ENCODE peak calls at places on chromosomes 4 and X, in four cellular contexts. One of them, this sample, is unnamed.

GRCh38 chr4:156677656-156678055 is 293.9 kb downstream of the PDGFC start:
- DNase-seq in A549: no peak
- DNase-seq in right lobe of liver: no peak
- DNase-seq in gastrocnemius medialis: no peak
- DNase-seq in this sample: no peak

GRCh38 chr4:118999919-119000318 is 111.3 kb downstream of the SYNPO2 start:
- DNase-seq in A549: no peak
- DNase-seq in gastrocnemius medialis: no peak
- DNase-seq in right lobe of liver: no peak
- DNase-seq in this sample: no peak

GRCh38 chr4:7358100-7358735 is 76.5 kb downstream of the PSAPL1 start:
- DNase-seq in A549: peak; percentile 73
- DNase-seq in gastrocnemius medialis: peak; percentile 61
- DNase-seq in right lobe of liver: no peak
- DNase-seq in this sample: no peak

GRCh38 chr4:24477919-24478318 is 106.4 kb downstream of the DHX15 start:
- DNase-seq in right lobe of liver: no peak
- DNase-seq in A549: no peak
- DNase-seq in gastrocnemius medialis: no peak
- DNase-seq in this sample: no peak

GRCh38 chr4:184893836-184894571 is 68.2 kb upstream of the ACSL1 start:
- DNase-seq in right lobe of liver: no peak
- DNase-seq in gastrocnemius medialis: no peak
- DNase-seq in A549: no peak
- DNase-seq in this sample: no peak

GRCh38 chrX:9102956-9103355 is 69.0 kb upstream of the FAM9B start:
- DNase-seq in A549: no peak
- DNase-seq in gastrocnemius medialis: no peak
- DNase-seq in right lobe of liver: no peak
- DNase-seq in this sample: no peak

GRCh38 chr4:89110541-89110985 is 770 bp upstream of the TIGD2 start:
- DNase-seq in gastrocnemius medialis: no peak
- DNase-seq in right lobe of liver: peak; percentile 26
- DNase-seq in A549: no peak
- DNase-seq in this sample: no peak

GRCh38 chr4:186790630-186791029 is 67.0 kb upstream of the FAT1 start:
- DNase-seq in A549: no peak
- DNase-seq in right lobe of liver: no peak
- DNase-seq in gastrocnemius medialis: no peak
- DNase-seq in this sample: no peak

GRCh38 chrX:144801786-144802185 is 445.5 kb upstream of the SPANXN1 start:
- DNase-seq in right lobe of liver: no peak
- DNase-seq in A549: no peak
- DNase-seq in gastrocnemius medialis: no peak
- DNase-seq in this sample: no peak

GRCh38 chr4:876780-877179 is 50.9 kb upstream of the CPLX1 start:
- DNase-seq in A549: no peak
- DNase-seq in gastrocnemius medialis: no peak
- DNase-seq in right lobe of liver: no peak
- DNase-seq in this sample: no peak

GRCh38 chrX:116204947-116205346 is 34.4 kb downstream of the AGTR2 start:
- DNase-seq in gastrocnemius medialis: no peak
- DNase-seq in A549: peak; percentile 11
- DNase-seq in right lobe of liver: no peak
- DNase-seq in this sample: peak; percentile 5

GRCh38 chr4:143260750-143261149 is 75.9 kb upstream of the GAB1 start:
- DNase-seq in right lobe of liver: no peak
- DNase-seq in gastrocnemius medialis: no peak
- DNase-seq in A549: no peak
- DNase-seq in this sample: no peak

GRCh38 chr4:143262838-143263237 is 73.8 kb upstream of the GAB1 start:
- DNase-seq in A549: no peak
- DNase-seq in gastrocnemius medialis: no peak
- DNase-seq in right lobe of liver: no peak
- DNase-seq in this sample: no peak
- H3K4me1 ChIP-seq in A549: no peaks in the 10 kb centered on the region
- H3K4me1 ChIP-seq in gastrocnemius medialis: no peaks in the 10 kb centered on the region
- H3K4me1 ChIP-seq in right lobe of liver: no peaks in the 10 kb centered on the region
- H3K4me1 ChIP-seq in this sample: no peaks in the 10 kb centered on the region

DNA sequence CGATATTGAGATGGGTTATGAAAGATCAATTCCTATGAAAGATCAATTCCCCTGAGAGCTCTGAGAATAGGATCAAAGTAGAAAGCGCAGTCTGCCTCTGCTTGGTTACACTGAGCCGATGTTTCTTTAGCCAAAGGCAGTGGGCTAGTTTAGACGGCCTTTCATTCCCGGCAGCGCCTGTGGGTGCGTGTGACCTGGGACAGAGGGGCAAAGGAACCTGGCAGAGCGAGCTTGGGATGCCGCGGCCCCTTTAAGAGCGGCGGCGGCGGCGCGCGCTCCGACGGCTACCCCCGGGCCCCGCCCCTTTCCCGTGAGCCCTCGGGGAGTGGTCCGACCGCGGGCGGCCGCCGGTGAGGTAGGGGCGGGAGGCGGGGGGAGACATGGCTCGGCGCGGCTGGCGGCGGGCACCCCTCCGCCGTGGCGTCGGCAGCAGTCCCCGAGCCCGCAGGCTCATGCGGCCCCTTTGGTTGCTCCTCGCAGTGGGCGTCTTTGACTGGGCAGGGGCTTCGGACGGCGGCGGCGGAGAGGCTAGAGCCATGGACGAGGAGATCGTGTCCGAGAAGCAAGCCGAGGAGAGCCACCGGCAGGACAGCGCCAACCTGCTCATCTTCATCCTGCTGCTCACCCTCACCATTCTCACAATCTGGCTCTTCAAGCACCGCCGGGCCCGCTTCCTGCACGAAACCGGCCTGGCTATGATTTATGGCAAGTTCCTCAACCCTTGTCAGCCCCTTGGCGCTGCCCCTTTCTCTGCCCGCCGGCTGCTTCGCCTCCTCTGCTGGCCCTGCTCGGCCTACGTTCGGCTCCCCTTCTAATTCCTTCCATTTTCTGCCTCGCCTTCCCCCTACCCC is at the start of gene SLC9A6:
- DNase-seq in gastrocnemius medialis: peak; percentile 45
- DNase-seq in right lobe of liver: peak; percentile 81
- DNase-seq in A549: peak; percentile 61
- DNase-seq in this sample: peak; percentile 45
- TF ChIP-seq POLR2A in gastrocnemius medialis: peak; percentile 41
- TF ChIP-seq POLR2A in right lobe of liver: no peak
- TF ChIP-seq POLR2A in A549: peak; percentile 40
- TF ChIP-seq POLR2A in this sample: peak; percentile 42

DNA sequence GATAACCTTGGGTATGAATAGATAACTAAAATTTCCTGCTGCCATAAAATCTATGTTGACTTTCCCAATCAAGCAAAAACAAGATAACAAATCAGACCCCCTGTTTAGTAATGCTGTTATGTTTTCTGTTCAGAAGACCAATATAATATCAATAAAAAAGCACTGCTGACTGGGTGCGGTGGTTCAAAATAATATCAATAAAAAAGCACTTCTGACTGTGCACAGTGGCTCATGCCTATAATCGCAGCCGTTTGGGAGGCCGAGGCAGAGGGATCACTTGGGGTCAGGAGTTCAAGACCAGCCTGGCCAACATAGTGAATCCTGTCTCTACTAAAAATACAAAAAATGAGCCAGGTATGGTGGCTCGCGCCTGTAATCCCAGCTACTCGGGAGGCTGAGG is 36.7 kb downstream of the ANTXR2 start:
- DNase-seq in gastrocnemius medialis: no peak
- DNase-seq in A549: no peak
- DNase-seq in right lobe of liver: no peak
- DNase-seq in this sample: no peak
- H3K27ac ChIP-seq in gastrocnemius medialis: peak overlapping the region; percentile 56
- H3K27ac ChIP-seq in A549: no peak overlapping the region
- H3K27ac ChIP-seq in right lobe of liver: no peak overlapping the region
- H3K27ac ChIP-seq in this sample: peak overlapping the region; percentile 71

GRCh38 chr4:56699537-56699936 is 18.4 kb upstream of the HOPX start:
- DNase-seq in gastrocnemius medialis: no peak
- DNase-seq in right lobe of liver: no peak
- DNase-seq in A549: no peak
- DNase-seq in this sample: no peak
- H3K4me1 ChIP-seq in gastrocnemius medialis: no peaks in the 10 kb centered on the region
- H3K4me1 ChIP-seq in right lobe of liver: no peaks in the 10 kb centered on the region
- H3K4me1 ChIP-seq in A549: no peaks in the 10 kb centered on the region
- H3K4me1 ChIP-seq in this sample: no peaks in the 10 kb centered on the region

GRCh38 chr4:158724647-158725046 is 1.5 kb upstream of the PPID start:
- DNase-seq in right lobe of liver: no peak
- DNase-seq in A549: no peak
- DNase-seq in gastrocnemius medialis: no peak
- DNase-seq in this sample: no peak

GRCh38 chr4:158722291-158722916 is 792 bp downstream of the PPID start:
- DNase-seq in gastrocnemius medialis: no peak
- DNase-seq in A549: peak; percentile 35
- DNase-seq in right lobe of liver: no peak
- DNase-seq in this sample: no peak

GRCh38 chr4:158721680-158722079 is 1.5 kb downstream of the PPID start:
- DNase-seq in A549: no peak
- DNase-seq in right lobe of liver: no peak
- DNase-seq in gastrocnemius medialis: no peak
- DNase-seq in this sample: no peak

GRCh38 chr4:158728256-158728655 is 5.1 kb upstream of the PPID start:
- DNase-seq in right lobe of liver: no peak
- DNase-seq in gastrocnemius medialis: no peak
- DNase-seq in A549: no peak
- DNase-seq in this sample: no peak

DNA sequence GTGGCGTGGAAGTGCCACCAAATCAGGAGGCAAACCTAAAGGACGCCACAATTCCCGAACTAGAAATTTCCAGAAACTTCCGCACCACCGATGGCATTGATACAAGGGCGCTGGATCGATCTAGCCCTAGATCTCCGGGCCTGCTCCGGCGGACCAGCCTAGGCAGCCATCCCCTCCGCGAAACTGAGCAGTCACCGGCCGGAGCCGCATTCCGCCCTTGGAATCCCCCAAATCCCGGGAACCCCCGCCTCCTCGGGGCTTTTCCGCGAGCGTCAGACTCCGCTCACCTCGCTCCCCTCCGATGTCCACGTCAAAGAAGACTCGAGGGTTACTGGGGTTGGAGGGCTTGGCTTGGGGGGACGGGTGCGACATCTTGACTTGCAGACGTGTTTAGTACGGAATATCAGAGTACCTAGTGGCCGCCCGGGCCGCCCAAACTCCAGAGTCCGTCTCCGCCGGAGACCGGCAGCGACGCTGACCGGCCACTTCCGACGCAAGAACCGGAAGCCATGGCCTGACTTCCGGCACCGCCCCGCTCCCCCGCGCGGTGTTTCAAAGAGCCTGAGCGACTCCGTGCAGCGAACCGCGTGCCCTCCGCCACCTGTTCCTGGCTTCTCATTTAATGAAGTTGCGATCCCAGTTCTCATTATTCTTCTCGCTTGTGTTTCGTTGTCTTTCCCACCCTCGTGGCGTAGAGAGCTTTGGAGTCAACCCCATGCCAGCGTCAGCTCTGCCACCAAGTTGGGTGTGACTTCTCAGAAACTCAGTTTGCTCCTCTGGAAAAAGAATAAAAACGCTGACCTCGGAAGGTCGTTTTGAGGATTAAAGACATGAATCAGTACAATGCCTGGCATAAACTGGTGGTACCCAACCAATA is at the start of gene PPID:
- DNase-seq in right lobe of liver: peak; percentile 88
- DNase-seq in gastrocnemius medialis: peak; percentile 68
- DNase-seq in A549: peak; percentile 84
- DNase-seq in this sample: peak; percentile 74
- TF ChIP-seq POLR2A in right lobe of liver: peak; percentile 81
- TF ChIP-seq POLR2A in gastrocnemius medialis: peak; percentile 87
- TF ChIP-seq POLR2A in A549: peak; percentile 77
- TF ChIP-seq POLR2A in this sample: peak; percentile 79

GRCh38 chrX:26522501-26522900 is 306.5 kb downstream of the MAGEB5 start:
- DNase-seq in gastrocnemius medialis: no peak
- DNase-seq in A549: no peak
- DNase-seq in right lobe of liver: no peak
- DNase-seq in this sample: no peak
- H3K27ac ChIP-seq in gastrocnemius medialis: no peak overlapping the region
- H3K27ac ChIP-seq in A549: no peak overlapping the region
- H3K27ac ChIP-seq in right lobe of liver: no peak overlapping the region
- H3K27ac ChIP-seq in this sample: no peak overlapping the region

DNA sequence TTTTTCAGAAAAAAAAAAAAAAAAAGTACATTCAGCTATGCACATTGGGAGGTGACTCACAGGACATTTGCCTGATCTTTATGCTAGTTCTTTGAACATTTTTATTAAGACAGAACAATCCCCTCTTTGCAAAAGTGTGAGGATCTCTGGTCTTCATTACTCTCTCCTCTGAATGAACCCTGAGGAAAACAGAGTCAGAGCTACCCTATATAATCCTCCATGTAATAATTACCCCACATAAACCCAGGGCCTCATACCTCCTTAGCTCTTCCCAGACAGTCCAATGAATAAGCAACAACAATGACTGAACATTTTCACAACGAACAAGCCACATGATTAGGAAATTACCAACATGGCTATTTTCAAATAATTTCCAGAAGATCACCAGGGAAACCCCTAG is 37.9 kb downstream of the TBC1D9 start:
- DNase-seq in A549: no peak
- DNase-seq in gastrocnemius medialis: no peak
- DNase-seq in right lobe of liver: no peak
- DNase-seq in this sample: no peak
- H3K4me1 ChIP-seq in A549: peaks cover 17% of the 10 kb centered on the region
- H3K4me1 ChIP-seq in gastrocnemius medialis: no peaks in the 10 kb centered on the region
- H3K4me1 ChIP-seq in right lobe of liver: no peaks in the 10 kb centered on the region
- H3K4me1 ChIP-seq in this sample: peaks cover 14% of the 10 kb centered on the region

GRCh38 chrX:154486396-154487207 is at the start of gene UBL4A:
- DNase-seq in A549: peak; percentile 33
- DNase-seq in gastrocnemius medialis: no peak
- DNase-seq in right lobe of liver: peak; percentile 72
- DNase-seq in this sample: no peak
- TF ChIP-seq POLR2A in A549: peak; percentile 41
- TF ChIP-seq POLR2A in gastrocnemius medialis: peak; percentile 75
- TF ChIP-seq POLR2A in right lobe of liver: peak; percentile 53
- TF ChIP-seq POLR2A in this sample: no peak

DNA sequence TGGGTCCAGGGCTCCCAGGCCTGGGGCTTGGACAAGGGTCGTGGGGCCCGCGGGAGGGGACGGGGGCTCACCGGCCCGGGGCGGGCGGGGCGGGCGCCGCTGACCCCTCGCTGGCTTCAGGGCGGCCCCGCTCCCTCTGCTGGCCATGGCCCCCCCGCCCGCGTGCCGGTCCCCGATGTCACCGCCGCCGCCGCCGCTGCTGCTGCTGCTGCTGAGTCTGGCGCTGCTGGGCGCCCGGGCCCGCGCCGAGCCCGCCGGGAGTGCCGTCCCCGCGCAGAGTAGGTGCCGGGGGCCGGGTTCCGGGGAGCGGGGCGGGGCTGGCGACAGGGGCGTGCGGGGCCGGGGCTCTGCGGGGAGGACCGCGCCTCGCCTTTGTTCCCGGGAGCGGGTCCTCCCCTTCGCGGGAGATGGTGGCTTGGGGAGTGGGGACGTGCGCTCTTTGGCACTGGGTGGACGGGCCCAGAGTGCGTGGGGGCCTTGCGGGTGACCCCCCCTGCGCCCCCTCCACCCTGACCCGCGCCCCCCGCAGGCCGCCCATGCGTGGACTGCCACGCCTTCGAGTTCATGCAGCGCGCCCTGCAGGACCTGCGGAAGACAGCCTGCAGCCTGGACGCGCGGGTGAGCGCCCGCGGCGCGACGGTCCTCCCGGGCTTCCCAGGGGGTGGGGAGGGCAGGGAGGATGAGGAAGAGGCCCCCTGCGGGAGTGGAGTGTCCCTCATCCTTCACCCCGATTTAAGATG is 16.8 kb upstream of the NAT8L start:
- DNase-seq in right lobe of liver: peak; percentile 31
- DNase-seq in A549: no peak
- DNase-seq in gastrocnemius medialis: no peak
- DNase-seq in this sample: no peak
- H3K27ac ChIP-seq in right lobe of liver: no peak overlapping the region
- H3K27ac ChIP-seq in A549: peak overlapping the region; percentile 97
- H3K27ac ChIP-seq in gastrocnemius medialis: no peak overlapping the region
- H3K27ac ChIP-seq in this sample: no peak overlapping the region